ENCODE peak calls at places on chromosomes 11 and 22, in five cellular contexts. Q is activated CD4-positive, alpha-beta T cell treated with anti-CD3 and anti-CD28 coated beads for 24 hours; P is NCI-H146; A is AG09309; O is epithelial cell of esophagus. B is an unnamed sample.

GRCh38 chr22:33288078-33288477 is 229.9 kb upstream of the SYN3 start:
- DNase-seq in Q (no peak), P (no peak), A (no peak), O (no peak), B (no peak)

GRCh38 chr11:27703453-27703852 is 3.2 kb upstream of the BDNF start:
- DNase-seq in Q (no peak), P (no peak), A (no peak), O (no peak), B (no peak)

GRCh38 chr11:83051760-83052671 is 19.7 kb downstream of the RAB30 start:
- DNase-seq in Q (no peak), P (no peak), A (peak), O (peak), B (no peak)

GRCh38 chr22:29305836-29306174 is 645 bp upstream of the GAS2L1 start:
- DNase-seq in Q (no peak), P (no peak), A (no peak), O (no peak), B (no peak)

GRCh38 chr11:68439355-68440065 is 21.0 kb upstream of the PPP6R3 start:
- DNase-seq in Q (no peak), P (no peak), A (no peak), O (no peak), B (no peak)

GRCh38 chr11:45664376-45665205 is 831 bp downstream of the CHST1 start:
- DNase-seq in Q (no peak), P (peak), A (no peak), O (no peak), B (no peak)

GRCh38 chr11:45062974-45063635 is 83.3 kb upstream of the PRDM11 start:
- DNase-seq in Q (no peak), P (no peak), A (no peak), O (peak), B (no peak)

GRCh38 chr11:62850911-62851806 is 11.8 kb upstream of the WDR74 start:
- DNase-seq in Q (no peak), P (peak), A (no peak), O (no peak), B (no peak)

GRCh38 chr11:1573077-1573846 is 1.2 kb upstream of the DUSP8 start:
- DNase-seq in Q (no peak), P (peak), A (no peak), O (peak), B (peak)

GRCh38 chr11:134040386-134041297 is 28.2 kb upstream of the JAM3 start:
- DNase-seq in Q (no peak), P (no peak), A (no peak), O (peak), B (no peak)

B was measured in COR-L47.